ENCODE peak calls at places on chromosomes 12 and 14, in eight cellular contexts. F is GM23338, X is breast epithelium, J is left lung, T is heart left ventricle, Y is hepatocyte, O is thyroid gland, E is mucosa of descending colon. K is an unnamed sample.

GRCh38 chr14:101120636-101121398 is 217.3 kb upstream of the RTL1 start:
- DNase-seq in F (no peak), X (no peak), J (peak; percentile 80), T (peak; percentile 62), Y (no peak), O (no peak), E (peak; percentile 28), K (no peak)

GRCh38 chr12:111033281-111034147 is 113.1 kb upstream of the MYL2 start:
- DNase-seq in F (peak; percentile 77), X (no peak), J (no peak), T (no peak), Y (peak; percentile 17), O (no peak), E (no peak), K (no peak)

GRCh38 chr12:39620664-39621658 is 1.4 kb upstream of the ABCD2 start:
- DNase-seq in F (no peak), X (no peak), J (no peak), T (no peak), Y (no peak), O (no peak), E (no peak), K (peak; percentile 54)

GRCh38 chr14:98167702-98168101 is 1104.3 kb downstream of the BCL11B start:
- DNase-seq in F (no peak), X (no peak), J (no peak), T (no peak), Y (no peak), O (no peak), E (no peak), K (peak; percentile 22)

GRCh38 chr14:104515059-104515810 is 64.3 kb upstream of the C14orf180 start:
- DNase-seq in F (no peak), X (no peak), J (no peak), T (no peak), Y (no peak), O (no peak), E (no peak), K (no peak)

GRCh38 chr12:25194722-25195055 is 271 bp downstream of the DNAI7 start:
- DNase-seq in F (no peak), X (no peak), J (no peak), T (no peak), Y (no peak), O (no peak), E (no peak), K (no peak)

GRCh38 chr12:114439833-114440449 is 34.0 kb upstream of the TBX5 start:
- DNase-seq in F (peak; percentile 51), X (no peak), J (no peak), T (no peak), Y (peak; percentile 22), O (no peak), E (no peak), K (no peak)

GRCh38 chr12:69589082-69589481 is 3.8 kb downstream of the CCT2 start:
- DNase-seq in F (no peak), X (no peak), J (no peak), T (no peak), Y (no peak), O (no peak), E (no peak), K (no peak)

GRCh38 chr14:71610149-71610548 is 322.1 kb upstream of the RGS6 start:
- DNase-seq in F (no peak), X (no peak), J (no peak), T (no peak), Y (no peak), O (no peak), E (no peak), K (no peak)

GRCh38 chr14:90443161-90444076 is 46.6 kb downstream of the CALM1 start:
- DNase-seq in F (no peak), X (no peak), J (no peak), T (no peak), Y (no peak), O (no peak), E (no peak), K (no peak)

GRCh38 chr12:31245822-31246469 is 80.0 kb downstream of the SINHCAF start:
- DNase-seq in F (peak; percentile 74), X (no peak), J (no peak), T (no peak), Y (no peak), O (no peak), E (no peak), K (no peak)

GRCh38 chr12:3389911-3390310 is 101.1 kb upstream of the PRMT8 start:
- DNase-seq in F (no peak), X (no peak), J (no peak), T (no peak), Y (no peak), O (no peak), E (no peak), K (no peak)

GRCh38 chr14:49089078-49089477 is 497.1 kb downstream of the RPS29 start:
- DNase-seq in F (no peak), X (no peak), J (no peak), T (no peak), Y (no peak), O (no peak), E (no peak), K (no peak)

GRCh38 chr14:97137705-97138104 is 340.5 kb downstream of the VRK1 start:
- DNase-seq in F (no peak), X (no peak), J (no peak), T (no peak), Y (no peak), O (no peak), E (no peak), K (no peak)

GRCh38 chr12:113384778-113385177 is 18.9 kb downstream of the SDS start:
- DNase-seq in F (no peak), X (no peak), J (no peak), T (no peak), Y (no peak), O (no peak), E (no peak), K (no peak)

GRCh38 chr12:121797937-121798801 is 4.7 kb upstream of the RHOF start:
- DNase-seq in F (peak; percentile 49), X (peak; percentile 74), J (peak; percentile 76), T (peak; percentile 85), Y (peak; percentile 86), O (peak; percentile 81), E (peak; percentile 89), K (no peak)

GRCh38 chr12:97063292-97063935 is 156.4 kb downstream of the NEDD1 start:
- DNase-seq in F (no peak), X (no peak), J (no peak), T (no peak), Y (no peak), O (peak; percentile 47), E (no peak), K (no peak)

GRCh38 chr14:100263141-100263540 is 24.2 kb downstream of the YY1 start:
- DNase-seq in F (no peak), X (no peak), J (no peak), T (no peak), Y (peak; percentile 23), O (no peak), E (no peak), K (no peak)

GRCh38 chr14:38127784-38128183 is 79.9 kb upstream of the SSTR1 start:
- DNase-seq in F (no peak), X (no peak), J (no peak), T (no peak), Y (no peak), O (no peak), E (no peak), K (no peak)

GRCh38 chr12:98741615-98742265 is 96.7 kb downstream of the APAF1 start:
- DNase-seq in F (peak; percentile 51), X (no peak), J (no peak), T (no peak), Y (no peak), O (no peak), E (no peak), K (no peak)

GRCh38 chr14:61337893-61338292 is 16.5 kb downstream of the PRKCH start:
- DNase-seq in F (no peak), X (no peak), J (no peak), T (no peak), Y (no peak), O (peak; percentile 13), E (no peak), K (peak; percentile 91)
- H3K4me3 ChIP-seq in F (no peak overlapping the region), X (no peak overlapping the region), J (no peak overlapping the region), T (no peak overlapping the region), Y (no peak overlapping the region), O (no peak overlapping the region), E (no peak overlapping the region), K (peak overlapping the region; percentile 39)

GRCh38 chr14:51873221-51873893 is 12.9 kb downstream of the GNG2 start:
- DNase-seq in F (no peak), X (no peak), J (no peak), T (no peak), Y (peak; percentile 58), O (no peak), E (peak; percentile 27), K (peak; percentile 30)

GRCh38 chr14:51872396-51872795 is 12.0 kb downstream of the GNG2 start:
- DNase-seq in F (no peak), X (no peak), J (no peak), T (no peak), Y (no peak), O (no peak), E (no peak), K (no peak)

GRCh38 chr14:51869426-51870113 is 9.2 kb downstream of the GNG2 start:
- DNase-seq in F (no peak), X (no peak), J (no peak), T (no peak), Y (no peak), O (no peak), E (no peak), K (no peak)

GRCh38 chr14:51870620-51871019 is 10.2 kb downstream of the GNG2 start:
- DNase-seq in F (no peak), X (no peak), J (no peak), T (no peak), Y (no peak), O (no peak), E (no peak), K (no peak)

GRCh38 chr14:51871846-51872245 is 11.4 kb downstream of the GNG2 start:
- DNase-seq in F (no peak), X (no peak), J (no peak), T (no peak), Y (no peak), O (no peak), E (no peak), K (no peak)
- H3K4me1 ChIP-seq in F (peaks cover 14% of the 10 kb centered on the region), X (no peaks in the 10 kb centered on the region), J (peaks cover 45% of the 10 kb centered on the region), T (peaks cover 3% of the 10 kb centered on the region), Y (peaks cover 4% of the 10 kb centered on the region), O (no peaks in the 10 kb centered on the region), E (no peaks in the 10 kb centered on the region), K (peaks cover 93% of the 10 kb centered on the region)

DNA sequence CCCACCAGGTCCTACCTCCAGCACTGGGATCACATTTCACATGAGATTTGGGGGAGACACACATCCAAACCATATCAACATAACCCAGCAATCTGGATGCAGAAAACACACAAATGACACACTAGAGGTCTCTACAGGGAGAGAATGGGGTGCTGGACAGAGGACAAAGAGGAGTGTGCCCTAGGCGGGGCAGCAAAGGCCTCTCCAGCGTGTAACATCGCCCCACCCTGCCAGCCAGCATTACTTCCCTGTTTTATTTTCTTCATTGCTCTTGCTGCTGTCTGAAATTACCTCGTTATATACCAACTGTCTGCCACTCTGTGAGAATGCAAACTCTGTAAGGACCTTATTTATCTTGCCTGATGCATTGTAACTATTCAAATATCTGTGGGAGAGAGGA is 61.1 kb downstream of the RIMBP2 start:
- DNase-seq in F (no peak), X (no peak), J (no peak), T (no peak), Y (no peak), O (no peak), E (peak; percentile 85), K (no peak)
- H3K36me3 ChIP-seq in F (no peaks in the 10 kb centered on the region), X (no peaks in the 10 kb centered on the region), J (no peaks in the 10 kb centered on the region), T (no peaks in the 10 kb centered on the region), Y (no peaks in the 10 kb centered on the region), O (no peaks in the 10 kb centered on the region), E (no peaks in the 10 kb centered on the region), K (no peaks in the 10 kb centered on the region)

GRCh38 chr14:69443296-69443805 is 41.2 kb upstream of the PLEKHD1 start:
- DNase-seq in F (no peak), X (no peak), J (no peak), T (no peak), Y (no peak), O (no peak), E (no peak), K (no peak)
- H3K4me3 ChIP-seq in F (no peak overlapping the region), X (no peak overlapping the region), J (no peak overlapping the region), T (no peak overlapping the region), Y (no peak overlapping the region), O (no peak overlapping the region), E (no peak overlapping the region), K (no peak overlapping the region)